ENCODE peak calls at places on chromosomes 3 and 15, in four cellular contexts. I is A549; Y is CD8-positive, alpha-beta T cell; S is SJCRH30. A is an unnamed sample.

GRCh38 chr15:69880616-69881309 is 217.0 kb downstream of the TLE3 start:
- DNase-seq in I (no peak), Y (no peak), S (no peak), A (no peak)

GRCh38 chr3:51002495-51002894 is 327.8 kb downstream of the DOCK3 start:
- DNase-seq in I (no peak), Y (no peak), S (no peak), A (no peak)

GRCh38 chr15:65334586-65335231 is 30.2 kb downstream of the RNU5B-1 start:
- DNase-seq in I (no peak), Y (no peak), S (no peak), A (no peak)

GRCh38 chr3:152211655-152212054 is 57.1 kb upstream of the MBNL1 start:
- DNase-seq in I (no peak), Y (no peak), S (no peak), A (no peak)

GRCh38 chr15:49832421-49832980 is 211.7 kb downstream of the DTWD1 start:
- DNase-seq in I (no peak), Y (no peak), S (no peak), A (no peak)

GRCh38 chr15:63425426-63425825 is 43.8 kb upstream of the CA12 start:
- DNase-seq in I (no peak), Y (no peak), S (no peak), A (no peak)

GRCh38 chr15:43441316-43441715 is 51.6 kb downstream of the TP53BP1 start:
- DNase-seq in I (peak), Y (no peak), S (no peak), A (no peak)

GRCh38 chr3:126292318-126293070 is 64.7 kb downstream of the KLF15 start:
- DNase-seq in I (no peak), Y (no peak), S (no peak), A (no peak)

GRCh38 chr3:13308406-13308805 is 111.7 kb downstream of the NUP210 start:
- DNase-seq in I (peak), Y (no peak), S (no peak), A (no peak)

GRCh38 chr15:81279621-81280051 is 44.3 kb downstream of the STARD5 start:
- DNase-seq in I (no peak), Y (no peak), S (no peak), A (peak)

GRCh38 chr3:128011140-128011539 is 41.1 kb upstream of the SEC61A1 start:
- DNase-seq in I (peak), Y (no peak), S (peak), A (no peak)

GRCh38 chr3:169152319-169152718 is 511.2 kb downstream of the MECOM start:
- DNase-seq in I (no peak), Y (no peak), S (no peak), A (no peak)

GRCh38 chr15:87817553-87817952 is 439.0 kb downstream of the NTRK3 start:
- DNase-seq in I (no peak), Y (no peak), S (no peak), A (no peak)

GRCh38 chr3:51684971-51685751 is 14.1 kb downstream of the TEX264 start:
- DNase-seq in I (no peak), Y (peak), S (no peak), A (no peak)

GRCh38 chr15:64163662-64164362 is 990 bp upstream of the PPIB start:
- DNase-seq in I (no peak), Y (no peak), S (peak), A (no peak)

GRCh38 chr15:58392141-58392540 is 39.6 kb upstream of the LIPC start:
- DNase-seq in I (no peak), Y (no peak), S (no peak), A (no peak)

GRCh38 chr3:58998476-58999117 is 51.2 kb downstream of the CFAP20DC start:
- DNase-seq in I (peak), Y (no peak), S (no peak), A (no peak)

GRCh38 chr3:165920984-165921383 is 83.8 kb upstream of the BCHE start:
- DNase-seq in I (no peak), Y (no peak), S (no peak), A (no peak)

GRCh38 chr3:47015151-47015550 is 35.7 kb downstream of the NBEAL2 start:
- DNase-seq in I (no peak), Y (no peak), S (no peak), A (no peak)

GRCh38 chr3:51343918-51344687 is 41.0 kb upstream of the MANF start:
- DNase-seq in I (no peak), Y (no peak), S (no peak), A (no peak)

GRCh38 chr3:194255252-194256039 is 95.7 kb downstream of the CPN2 start:
- DNase-seq in I (no peak), Y (peak), S (peak), A (peak)

GRCh38 chr3:13267348-13267659 is 152.8 kb downstream of the NUP210 start:
- DNase-seq in I (no peak), Y (no peak), S (no peak), A (no peak)

GRCh38 chr3:139299261-139300132 is 44.3 kb upstream of the MRPS22 start:
- DNase-seq in I (peak), Y (no peak), S (no peak), A (no peak)

GRCh38 chr15:57806003-57806402 is 99.5 kb downstream of the POLR2M start:
- DNase-seq in I (no peak), Y (no peak), S (no peak), A (no peak)

GRCh38 chr3:73341272-73341671 is 279.8 kb downstream of the EBLN2 start:
- DNase-seq in I (no peak), Y (no peak), S (no peak), A (no peak)

GRCh38 chr15:93164409-93164808 is 75.4 kb upstream of the RGMA start:
- DNase-seq in I (no peak), Y (no peak), S (no peak), A (no peak)

GRCh38 chr15:68511073-68511991 is 67.5 kb upstream of the CORO2B start:
- DNase-seq in I (no peak), Y (no peak), S (no peak), A (no peak)

GRCh38 chr3:117734431-117734830 is 1024.9 kb downstream of the TUSC7 start:
- DNase-seq in I (no peak), Y (no peak), S (no peak), A (no peak)

GRCh38 chr15:76983588-76984379 is 11.1 kb upstream of the PSTPIP1 start:
- DNase-seq in I (no peak), Y (no peak), S (no peak), A (no peak)

GRCh38 chr3:45224824-45225464 is 1.1 kb downstream of the TMEM158 start:
- DNase-seq in I (peak), Y (no peak), S (peak), A (no peak)

GRCh38 chr15:71069693-71070092 is 45.6 kb upstream of the THSD4 start:
- DNase-seq in I (no peak), Y (no peak), S (no peak), A (no peak)

GRCh38 chr15:95327661-95328060 is 1002.8 kb upstream of the NR2F2 start:
- DNase-seq in I (no peak), Y (no peak), S (no peak), A (no peak)

GRCh38 chr15:31461375-31461774 is 134.7 kb downstream of the KLF13 start:
- DNase-seq in I (no peak), Y (no peak), S (no peak), A (peak)

GRCh38 chr15:99703603-99704443 is 29.4 kb downstream of the LYSMD4 start:
- DNase-seq in I (peak), Y (no peak), S (peak), A (no peak)

GRCh38 chr3:3031358-3031757 is 78.8 kb downstream of the IL5RA start:
- DNase-seq in I (no peak), Y (no peak), S (no peak), A (no peak)
- H3K27ac ChIP-seq in I (no peak), Y (no peak), S (no peak), A (no peak)

DNA sequence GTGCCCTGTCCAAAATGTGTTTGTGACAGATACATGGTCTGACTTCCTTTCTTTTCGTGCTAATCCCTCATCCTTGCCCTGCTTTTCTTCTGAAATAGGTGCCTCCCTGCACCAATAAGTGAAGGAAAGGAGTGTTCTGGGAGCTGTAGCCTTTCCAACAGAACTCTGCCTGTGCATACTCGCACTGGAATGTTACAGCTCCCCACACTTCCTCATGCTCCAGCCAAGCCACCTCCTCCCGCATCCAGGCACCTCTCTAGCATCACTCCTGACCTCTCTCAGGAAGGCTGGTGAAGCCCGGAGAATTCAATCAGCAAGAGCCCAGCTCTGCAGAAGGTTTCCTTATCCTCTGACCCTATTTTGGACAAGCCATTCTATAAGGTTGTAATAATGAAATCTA is 478.1 kb downstream of the GABRG3 start:
- DNase-seq in I (no peak), Y (no peak), S (no peak), A (no peak)
- H3K4me3 ChIP-seq in I (no peak), Y (no peak), S (no peak), A (no peak)

DNA sequence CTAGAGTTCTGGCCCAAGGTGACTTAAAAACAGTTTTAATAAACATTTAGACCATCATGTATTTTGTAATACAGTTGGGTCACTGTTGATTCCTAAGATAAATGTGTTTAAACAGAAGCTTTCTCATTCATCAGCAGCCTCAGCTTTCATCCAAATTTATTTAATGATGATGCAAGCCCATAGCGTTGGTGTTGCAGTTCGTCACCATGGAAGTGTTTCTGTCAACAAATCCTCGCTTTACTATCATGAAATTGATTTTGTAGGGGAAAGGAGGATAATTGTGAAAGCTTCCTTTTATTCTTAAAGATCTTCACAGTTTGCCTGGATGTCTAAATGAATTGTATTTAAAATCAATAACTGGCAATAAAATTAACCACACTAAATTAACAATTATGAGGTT is 28.8 kb downstream of the CMSS1 start:
- DNase-seq in I (no peak), Y (no peak), S (no peak), A (no peak)
- H3K27ac ChIP-seq in I (no peak), Y (no peak), S (no peak), A (peak)

DNA sequence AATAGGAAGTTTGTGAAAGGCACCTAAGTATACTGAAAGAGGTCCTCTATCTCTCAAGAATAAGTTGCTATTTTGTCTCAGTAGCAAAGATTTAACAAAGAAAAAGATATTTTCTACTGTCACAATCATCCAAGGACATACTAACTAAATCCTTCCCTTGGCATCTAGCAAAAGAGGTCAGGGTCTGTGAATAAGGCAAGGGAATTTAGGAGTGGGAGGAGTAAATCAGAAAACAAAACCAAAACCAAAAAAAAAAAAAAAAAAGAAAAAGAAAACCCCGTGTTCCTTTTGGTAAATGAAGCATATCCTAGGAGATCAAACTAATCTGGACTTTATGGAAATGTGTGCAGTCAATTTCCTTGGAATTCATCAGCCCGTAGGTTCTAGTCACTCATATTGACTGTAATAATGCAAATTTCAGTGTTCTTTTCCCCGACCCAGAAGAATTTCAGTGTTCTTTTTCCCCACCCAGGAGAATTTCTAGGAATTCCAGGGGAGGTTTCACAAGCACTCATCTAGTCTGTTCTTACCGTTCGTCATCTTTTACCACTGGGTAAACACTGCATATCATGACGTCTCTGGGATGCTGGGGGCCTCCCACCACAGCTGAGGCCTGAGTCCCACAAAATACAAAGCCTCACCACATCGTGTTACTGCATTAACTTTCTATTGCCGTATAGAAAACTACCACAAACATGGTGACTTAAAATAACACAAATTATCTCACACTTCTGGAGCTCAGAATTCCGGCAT is 113.8 kb upstream of the CCDC54 start:
- DNase-seq in I (no peak), Y (no peak), S (no peak), A (no peak)
- H3K4me3 ChIP-seq in I (no peak), Y (no peak), S (no peak), A (peak)

GRCh38 chr3:89303721-89304120 is 196.3 kb downstream of the EPHA3 start:
- DNase-seq in I (no peak), Y (no peak), S (no peak), A (no peak)
- H3K27ac ChIP-seq in I (no peak), Y (no peak), S (no peak), A (no peak)

GRCh38 chr3:160885791-160886286 is 129.8 kb downstream of the PPM1L start:
- DNase-seq in I (no peak), Y (no peak), S (peak), A (no peak)
- H3K4me3 ChIP-seq in I (no peak), Y (no peak), S (peak), A (no peak)

GRCh38 chr3:156666073-156666472 is 8.3 kb upstream of the TIPARP start:
- DNase-seq in I (no peak), Y (no peak), S (no peak), A (no peak)
- H3K27ac ChIP-seq in I (no peak), Y (no peak), S (no peak), A (no peak)

GRCh38 chr3:4698125-4698821 is 205.1 kb downstream of the ITPR1 start:
- DNase-seq in I (no peak), Y (no peak), S (no peak), A (no peak)
- H3K4me3 ChIP-seq in I (no peak), Y (no peak), S (no peak), A (no peak)

GRCh38 chr3:188052966-188053340 is 101.0 kb upstream of the LPP start:
- DNase-seq in I (no peak), Y (no peak), S (no peak), A (no peak)

GRCh38 chr3:188047536-188047935 is 106.4 kb upstream of the LPP start:
- DNase-seq in I (no peak), Y (no peak), S (no peak), A (no peak)

GRCh38 chr3:188052229-188052965 is 101.6 kb upstream of the LPP start:
- DNase-seq in I (no peak), Y (no peak), S (no peak), A (peak)

GRCh38 chr3:188051801-188052228 is 102.1 kb upstream of the LPP start:
- DNase-seq in I (no peak), Y (no peak), S (no peak), A (peak)

DNA sequence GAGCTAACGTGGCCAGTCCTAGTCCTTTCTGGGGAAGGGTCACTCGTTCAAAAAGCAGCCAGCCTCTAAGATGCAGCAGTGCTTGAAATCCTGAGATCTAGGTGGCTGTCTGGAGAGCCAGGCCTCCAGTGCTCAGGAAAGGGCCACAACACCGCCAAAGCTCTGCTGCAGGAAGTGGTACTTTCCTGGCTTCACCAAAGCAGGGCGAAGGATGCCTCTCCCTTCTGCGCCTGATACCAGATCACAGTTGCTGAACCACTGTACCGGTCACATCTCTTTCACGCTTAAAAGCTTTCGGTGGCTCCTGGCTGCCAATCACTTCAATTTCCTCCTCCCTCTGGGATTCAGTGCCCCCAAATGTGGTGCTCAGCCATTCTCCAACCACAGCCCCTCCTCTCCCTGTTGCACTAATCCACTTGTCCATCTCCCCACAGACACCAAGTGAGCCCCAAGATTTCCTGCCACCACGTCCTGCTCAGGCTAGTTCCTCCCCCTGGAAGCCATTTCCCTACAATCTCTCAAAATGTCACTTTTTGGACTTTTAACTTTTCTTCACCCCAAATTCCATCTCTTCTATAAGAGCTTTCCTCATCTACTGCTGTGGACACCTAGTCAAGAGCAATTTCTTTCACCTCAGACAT is 103.9 kb upstream of the LPP start:
- DNase-seq in I (no peak), Y (peak), S (no peak), A (no peak)
- H3K27ac ChIP-seq in I (no peak), Y (no peak), S (no peak), A (peak)

DNA sequence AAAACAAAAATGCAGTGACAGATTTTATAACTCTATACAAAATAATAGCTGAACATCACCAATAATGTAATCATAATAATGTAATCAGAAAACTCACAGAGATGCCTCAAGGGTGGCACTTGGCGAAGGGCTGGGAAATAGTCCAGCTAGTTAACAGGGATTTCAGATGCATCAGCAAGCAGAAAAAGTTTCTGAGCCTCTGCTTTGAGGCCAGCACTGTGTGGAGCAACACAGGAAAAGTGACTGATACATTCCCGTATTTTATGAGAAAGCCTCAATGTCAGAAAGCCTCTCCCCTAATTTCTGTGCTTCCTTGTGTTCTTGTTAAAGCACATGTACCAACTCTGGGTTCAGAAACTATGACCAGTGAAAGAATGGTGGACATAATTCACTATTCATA is 304.8 kb downstream of the VPS13C start:
- DNase-seq in I (no peak), Y (no peak), S (no peak), A (no peak)
- H3K4me3 ChIP-seq in I (no peak), Y (no peak), S (no peak), A (no peak)